ENCODE peak calls at places on chromosomes 5 and 9, in five cellular contexts. One of them, this sample, is unnamed.

GRCh38 chr5:56676091-56676768 is 139.1 kb upstream of the MAP3K1 start:
- DNase-seq in fibroblast of the aortic adventitia: no peak
- DNase-seq in GM12865: no peak
- DNase-seq in right atrium auricular region: no peak
- DNase-seq in A549: no peak
- DNase-seq in this sample: peak; percentile 46

GRCh38 chr9:84266087-84266561 is 74.4 kb downstream of the SLC28A3 start:
- DNase-seq in A549: peak; percentile 9
- DNase-seq in GM12865: peak; percentile 41
- DNase-seq in fibroblast of the aortic adventitia: no peak
- DNase-seq in right atrium auricular region: no peak
- DNase-seq in this sample: peak; percentile 2

GRCh38 chr5:132258102-132259060 is 885 bp downstream of the PDLIM4 start:
- DNase-seq in fibroblast of the aortic adventitia: peak; percentile 46
- DNase-seq in GM12865: no peak
- DNase-seq in right atrium auricular region: peak; percentile 74
- DNase-seq in A549: no peak
- DNase-seq in this sample: no peak

GRCh38 chr5:19739691-19740090 is 248.3 kb downstream of the CDH18 start:
- DNase-seq in GM12865: no peak
- DNase-seq in right atrium auricular region: no peak
- DNase-seq in A549: no peak
- DNase-seq in fibroblast of the aortic adventitia: no peak
- DNase-seq in this sample: no peak

GRCh38 chr5:93192107-93192506 is 388.9 kb downstream of the NR2F1-AS1 start:
- DNase-seq in A549: peak; percentile 7
- DNase-seq in GM12865: no peak
- DNase-seq in right atrium auricular region: no peak
- DNase-seq in fibroblast of the aortic adventitia: peak; percentile 77
- DNase-seq in this sample: no peak

GRCh38 chr5:110752953-110753352 is 14.1 kb downstream of the SLC25A46 start:
- DNase-seq in A549: no peak
- DNase-seq in GM12865: peak; percentile 70
- DNase-seq in right atrium auricular region: no peak
- DNase-seq in fibroblast of the aortic adventitia: no peak
- DNase-seq in this sample: no peak

GRCh38 chr9:69093471-69094103 is 58.0 kb downstream of the FXN start:
- DNase-seq in A549: no peak
- DNase-seq in right atrium auricular region: no peak
- DNase-seq in GM12865: no peak
- DNase-seq in fibroblast of the aortic adventitia: peak; percentile 15
- DNase-seq in this sample: no peak

GRCh38 chr9:20319641-20320337 is 302.5 kb downstream of the MLLT3 start:
- DNase-seq in GM12865: no peak
- DNase-seq in right atrium auricular region: no peak
- DNase-seq in A549: no peak
- DNase-seq in fibroblast of the aortic adventitia: peak; percentile 49
- DNase-seq in this sample: no peak

GRCh38 chr5:145244788-145245187 is 590.4 kb downstream of the PRELID2 start:
- DNase-seq in GM12865: no peak
- DNase-seq in A549: no peak
- DNase-seq in fibroblast of the aortic adventitia: peak; percentile 68
- DNase-seq in right atrium auricular region: no peak
- DNase-seq in this sample: no peak

GRCh38 chr5:154274828-154275185 is 84.3 kb downstream of the GALNT10 start:
- DNase-seq in fibroblast of the aortic adventitia: no peak
- DNase-seq in right atrium auricular region: no peak
- DNase-seq in A549: no peak
- DNase-seq in GM12865: no peak
- DNase-seq in this sample: no peak

GRCh38 chr5:55591671-55592070 is 56.9 kb upstream of the PLPP1 start:
- DNase-seq in A549: no peak
- DNase-seq in right atrium auricular region: no peak
- DNase-seq in fibroblast of the aortic adventitia: peak; percentile 54
- DNase-seq in GM12865: no peak
- DNase-seq in this sample: no peak

GRCh38 chr5:146751054-146751453 is 127.5 kb downstream of the PPP2R2B start:
- DNase-seq in fibroblast of the aortic adventitia: no peak
- DNase-seq in right atrium auricular region: no peak
- DNase-seq in GM12865: no peak
- DNase-seq in A549: no peak
- DNase-seq in this sample: no peak

GRCh38 chr9:4344946-4345345 is 45.1 kb upstream of the GLIS3 start:
- DNase-seq in fibroblast of the aortic adventitia: no peak
- DNase-seq in GM12865: no peak
- DNase-seq in A549: no peak
- DNase-seq in right atrium auricular region: no peak
- DNase-seq in this sample: no peak

GRCh38 chr5:1897816-1898450 is 15.2 kb upstream of the IRX4 start:
- DNase-seq in right atrium auricular region: no peak
- DNase-seq in fibroblast of the aortic adventitia: no peak
- DNase-seq in A549: no peak
- DNase-seq in GM12865: no peak
- DNase-seq in this sample: no peak

GRCh38 chr9:133715295-133715865 is 22.8 kb downstream of the SARDH start:
- DNase-seq in fibroblast of the aortic adventitia: no peak
- DNase-seq in right atrium auricular region: peak; percentile 72
- DNase-seq in GM12865: no peak
- DNase-seq in A549: no peak
- DNase-seq in this sample: no peak
- TF ChIP-seq CTCF in fibroblast of the aortic adventitia: no peak
- TF ChIP-seq CTCF in right atrium auricular region: no peak
- TF ChIP-seq CTCF in GM12865: no peak
- TF ChIP-seq CTCF in A549: no peak
- TF ChIP-seq CTCF in this sample: no peak

DNA sequence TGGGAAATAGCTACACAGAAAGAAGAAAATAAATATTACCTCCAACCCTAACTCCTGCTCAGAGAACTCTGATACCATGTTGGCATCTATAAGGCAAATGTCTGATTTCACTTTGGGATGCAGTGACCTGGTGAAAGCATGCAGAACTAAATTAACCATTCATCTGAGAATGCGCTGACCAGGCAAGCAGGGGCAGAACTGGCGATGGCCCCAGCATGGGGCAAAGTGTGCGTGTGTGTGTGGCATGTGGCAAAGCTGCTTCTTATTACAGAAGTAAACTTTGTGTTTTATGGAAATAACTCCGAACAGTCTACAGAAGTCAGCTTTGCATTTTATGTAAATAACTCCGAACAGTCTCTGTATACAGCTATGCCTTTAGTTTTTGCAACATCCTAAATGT is 237.1 kb downstream of the TRPM3 start:
- DNase-seq in fibroblast of the aortic adventitia: no peak
- DNase-seq in right atrium auricular region: no peak
- DNase-seq in A549: no peak
- DNase-seq in GM12865: no peak
- DNase-seq in this sample: no peak
- TF ChIP-seq CTCF in fibroblast of the aortic adventitia: no peak
- TF ChIP-seq CTCF in right atrium auricular region: no peak
- TF ChIP-seq CTCF in A549: no peak
- TF ChIP-seq CTCF in GM12865: no peak
- TF ChIP-seq CTCF in this sample: no peak

DNA sequence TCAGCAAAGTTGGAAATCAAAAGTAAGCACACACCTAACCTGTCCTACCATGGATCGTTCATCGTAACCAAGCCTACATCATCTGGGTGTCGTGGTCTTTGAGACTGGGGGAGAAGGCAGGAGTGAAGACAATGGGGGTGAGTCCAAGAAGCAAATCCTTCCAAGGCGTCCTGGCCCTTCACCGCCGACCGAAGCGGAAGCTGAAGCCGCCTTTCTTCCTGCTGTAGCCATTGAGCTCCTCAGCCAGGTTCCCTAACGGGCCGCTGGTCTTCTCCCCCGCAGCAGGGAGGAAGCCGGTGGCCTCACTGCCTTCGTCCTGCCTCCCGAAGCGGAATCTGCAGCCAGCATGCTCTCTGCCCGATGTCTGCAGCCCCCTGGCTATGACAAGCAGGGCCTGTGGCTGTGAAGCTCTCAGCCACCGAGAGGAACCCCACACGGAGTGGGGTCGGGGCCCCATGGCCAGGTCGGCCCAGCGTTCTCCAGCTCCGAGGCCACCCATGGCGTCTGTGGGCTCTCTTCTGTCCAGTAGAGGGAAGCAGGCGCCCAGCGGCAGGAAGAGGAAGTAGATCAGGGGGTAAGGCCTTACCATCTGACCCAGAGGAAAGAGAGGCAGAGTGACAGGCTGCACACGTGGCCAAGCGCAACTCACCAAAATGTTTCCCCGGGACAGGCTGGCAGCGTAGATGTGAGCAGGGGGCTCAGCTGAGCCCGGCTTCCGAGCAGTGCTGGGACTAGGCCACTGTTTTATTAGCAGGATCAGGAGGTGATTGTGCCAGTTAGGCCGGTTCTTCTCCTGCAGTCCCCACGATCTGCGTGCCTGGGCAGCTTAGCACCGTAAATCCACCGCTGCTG is 3.1 kb downstream of the QRFP start:
- DNase-seq in GM12865: no peak
- DNase-seq in fibroblast of the aortic adventitia: no peak
- DNase-seq in A549: peak; percentile 35
- DNase-seq in right atrium auricular region: no peak
- DNase-seq in this sample: no peak
- TF ChIP-seq CTCF in GM12865: no peak
- TF ChIP-seq CTCF in fibroblast of the aortic adventitia: no peak
- TF ChIP-seq CTCF in A549: peak; percentile 48
- TF ChIP-seq CTCF in right atrium auricular region: peak; percentile 55
- TF ChIP-seq CTCF in this sample: no peak

DNA sequence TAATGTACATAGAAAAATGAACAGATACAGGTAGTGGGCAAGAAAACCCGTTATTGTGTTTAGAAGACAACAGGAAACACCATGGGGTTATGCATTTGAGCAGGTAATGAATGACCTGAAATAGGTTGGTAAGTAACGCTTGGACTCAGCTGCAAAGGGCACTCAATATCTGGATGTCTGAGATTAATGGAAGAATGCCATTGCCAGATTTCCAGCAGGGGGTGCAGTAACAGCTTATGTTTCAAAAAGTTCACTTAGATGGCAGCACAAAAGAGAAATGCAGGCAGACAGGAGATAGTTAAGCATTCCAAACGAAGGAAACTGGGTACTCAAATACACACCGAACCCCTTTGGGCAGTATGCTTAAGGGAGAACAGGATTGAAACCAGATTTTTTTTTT is 285.5 kb upstream of the VLDLR start:
- DNase-seq in right atrium auricular region: no peak
- DNase-seq in GM12865: peak; percentile 32
- DNase-seq in fibroblast of the aortic adventitia: peak; percentile 22
- DNase-seq in A549: no peak
- DNase-seq in this sample: no peak
- TF ChIP-seq CTCF in right atrium auricular region: peak; percentile 37
- TF ChIP-seq CTCF in GM12865: peak; percentile 29
- TF ChIP-seq CTCF in fibroblast of the aortic adventitia: no peak
- TF ChIP-seq CTCF in A549: peak; percentile 22
- TF ChIP-seq CTCF in this sample: no peak

GRCh38 chr5:348726-349125 is 27.2 kb downstream of the AHRR start:
- DNase-seq in fibroblast of the aortic adventitia: no peak
- DNase-seq in right atrium auricular region: no peak
- DNase-seq in GM12865: no peak
- DNase-seq in A549: no peak
- DNase-seq in this sample: no peak

GRCh38 chr5:347712-348284 is 26.3 kb downstream of the AHRR start:
- DNase-seq in fibroblast of the aortic adventitia: no peak
- DNase-seq in A549: no peak
- DNase-seq in GM12865: no peak
- DNase-seq in right atrium auricular region: peak; percentile 23
- DNase-seq in this sample: no peak

GRCh38 chr5:351911-352225 is 30.4 kb downstream of the AHRR start:
- DNase-seq in fibroblast of the aortic adventitia: no peak
- DNase-seq in GM12865: no peak
- DNase-seq in right atrium auricular region: no peak
- DNase-seq in A549: no peak
- DNase-seq in this sample: no peak

GRCh38 chr5:351084-351910 is 29.8 kb downstream of the AHRR start:
- DNase-seq in A549: no peak
- DNase-seq in GM12865: peak; percentile 55
- DNase-seq in fibroblast of the aortic adventitia: no peak
- DNase-seq in right atrium auricular region: peak; percentile 28
- DNase-seq in this sample: no peak

DNA sequence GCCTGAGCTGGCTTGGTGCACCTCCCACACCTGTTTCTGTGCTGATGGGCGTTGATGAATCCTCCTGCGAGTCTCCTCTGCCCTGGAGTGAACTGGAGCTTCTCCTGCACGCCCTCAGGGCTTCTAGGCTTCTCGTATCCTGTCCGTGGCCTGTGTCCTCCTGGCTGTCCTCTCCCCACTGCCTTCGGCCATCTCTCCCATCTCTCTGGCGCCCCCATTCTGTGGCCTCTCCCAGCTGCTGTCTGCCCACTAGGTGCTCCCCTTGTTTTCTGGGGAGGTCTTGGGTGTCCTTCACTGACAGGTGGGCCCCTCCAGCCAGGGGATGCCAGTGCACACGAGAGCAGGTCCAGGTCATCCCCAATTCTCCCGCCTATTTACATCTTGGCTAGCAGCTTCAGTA is 28.8 kb downstream of the AHRR start:
- DNase-seq in GM12865: no peak
- DNase-seq in right atrium auricular region: peak; percentile 18
- DNase-seq in fibroblast of the aortic adventitia: no peak
- DNase-seq in A549: no peak
- DNase-seq in this sample: no peak
- TF ChIP-seq CTCF in GM12865: no peak
- TF ChIP-seq CTCF in right atrium auricular region: no peak
- TF ChIP-seq CTCF in fibroblast of the aortic adventitia: no peak
- TF ChIP-seq CTCF in A549: no peak
- TF ChIP-seq CTCF in this sample: peak; percentile 12

GRCh38 chr5:177302354-177303110 is 987 bp downstream of the RAB24 start:
- DNase-seq in GM12865: peak; percentile 68
- DNase-seq in fibroblast of the aortic adventitia: peak; percentile 26
- DNase-seq in right atrium auricular region: peak; percentile 56
- DNase-seq in A549: no peak
- DNase-seq in this sample: no peak

GRCh38 chr5:177299711-177300110 is 3.8 kb downstream of the RAB24 start:
- DNase-seq in A549: no peak
- DNase-seq in GM12865: no peak
- DNase-seq in right atrium auricular region: no peak
- DNase-seq in fibroblast of the aortic adventitia: no peak
- DNase-seq in this sample: no peak

GRCh38 chr5:177300971-177301370 is 2.5 kb downstream of the RAB24 start:
- DNase-seq in right atrium auricular region: no peak
- DNase-seq in GM12865: no peak
- DNase-seq in A549: no peak
- DNase-seq in fibroblast of the aortic adventitia: no peak
- DNase-seq in this sample: no peak

GRCh38 chr5:177301503-177302165 is 1.9 kb downstream of the RAB24 start:
- DNase-seq in GM12865: peak; percentile 66
- DNase-seq in fibroblast of the aortic adventitia: peak; percentile 24
- DNase-seq in right atrium auricular region: no peak
- DNase-seq in A549: no peak
- DNase-seq in this sample: peak; percentile 86

GRCh38 chr5:177300236-177300880 is 3.2 kb downstream of the RAB24 start:
- DNase-seq in right atrium auricular region: peak; percentile 51
- DNase-seq in A549: no peak
- DNase-seq in GM12865: peak; percentile 84
- DNase-seq in fibroblast of the aortic adventitia: peak; percentile 70
- DNase-seq in this sample: peak; percentile 58
- TF ChIP-seq CTCF in right atrium auricular region: peak; percentile 29
- TF ChIP-seq CTCF in A549: no peak
- TF ChIP-seq CTCF in GM12865: no peak
- TF ChIP-seq CTCF in fibroblast of the aortic adventitia: peak; percentile 44
- TF ChIP-seq CTCF in this sample: no peak

This sample was measured in Calu3.